ENCODE peak calls at places on chromosomes 5 and 9, in four cellular contexts. One of them, this sample, is unnamed.

GRCh38 chr9:107337676-107338590 is 54.9 kb downstream of the RAD23B start:
- DNase-seq in AG09309: no peak
- DNase-seq in B cell: no peak
- DNase-seq in globus pallidus: no peak
- DNase-seq in this sample: no peak

GRCh38 chr5:168756517-168757391 is 177.6 kb upstream of the PANK3 start:
- DNase-seq in AG09309: no peak
- DNase-seq in B cell: no peak
- DNase-seq in globus pallidus: no peak
- DNase-seq in this sample: peak

GRCh38 chr5:73450672-73451217 is 2.2 kb upstream of the FOXD1 start:
- DNase-seq in AG09309: no peak
- DNase-seq in B cell: no peak
- DNase-seq in globus pallidus: no peak
- DNase-seq in this sample: no peak

GRCh38 chr5:168427224-168427623 is 59.0 kb upstream of the RARS1 start:
- DNase-seq in AG09309: no peak
- DNase-seq in B cell: no peak
- DNase-seq in globus pallidus: no peak
- DNase-seq in this sample: no peak

GRCh38 chr5:96315431-96315830 is 117.6 kb downstream of the PCSK1 start:
- DNase-seq in AG09309: no peak
- DNase-seq in B cell: no peak
- DNase-seq in globus pallidus: no peak
- DNase-seq in this sample: no peak

GRCh38 chr5:124889522-124889828 is 143.0 kb upstream of the ZNF608 start:
- DNase-seq in AG09309: no peak
- DNase-seq in B cell: no peak
- DNase-seq in globus pallidus: no peak
- DNase-seq in this sample: no peak

GRCh38 chr5:67561145-67561932 is 364.7 kb upstream of the CD180 start:
- DNase-seq in AG09309: no peak
- DNase-seq in B cell: no peak
- DNase-seq in globus pallidus: no peak
- DNase-seq in this sample: no peak

GRCh38 chr9:37141015-37141414 is 20.6 kb downstream of the ZCCHC7 start:
- DNase-seq in AG09309: no peak
- DNase-seq in B cell: no peak
- DNase-seq in globus pallidus: no peak
- DNase-seq in this sample: no peak

GRCh38 chr9:79371948-79372555 is 199.7 kb upstream of the TLE4 start:
- DNase-seq in AG09309: no peak
- DNase-seq in B cell: no peak
- DNase-seq in globus pallidus: no peak
- DNase-seq in this sample: no peak

GRCh38 chr9:75168270-75169185 is 80.2 kb downstream of the OSTF1 start:
- DNase-seq in AG09309: no peak
- DNase-seq in B cell: no peak
- DNase-seq in globus pallidus: no peak
- DNase-seq in this sample: no peak

GRCh38 chr5:135193213-135194125 is 159.4 kb upstream of the PITX1 start:
- DNase-seq in AG09309: no peak
- DNase-seq in B cell: no peak
- DNase-seq in globus pallidus: no peak
- DNase-seq in this sample: no peak

GRCh38 chr5:956178-956761 is 52.3 kb upstream of the NKD2 start:
- DNase-seq in AG09309: no peak
- DNase-seq in B cell: no peak
- DNase-seq in globus pallidus: no peak
- DNase-seq in this sample: no peak

GRCh38 chr9:113220467-113221002 is 542 bp downstream of the FKBP15 start:
- DNase-seq in AG09309: no peak
- DNase-seq in B cell: no peak
- DNase-seq in globus pallidus: no peak
- DNase-seq in this sample: no peak

GRCh38 chr5:31122998-31123950 is 70.2 kb upstream of the CDH6 start:
- DNase-seq in AG09309: no peak
- DNase-seq in B cell: no peak
- DNase-seq in globus pallidus: peak
- DNase-seq in this sample: no peak

GRCh38 chr5:146548781-146549449 is 32.9 kb upstream of the GPR151 start:
- DNase-seq in AG09309: no peak
- DNase-seq in B cell: no peak
- DNase-seq in globus pallidus: no peak
- DNase-seq in this sample: no peak

GRCh38 chr9:129480227-129480626 is 140.7 kb downstream of the C9orf50 start:
- DNase-seq in AG09309: no peak
- DNase-seq in B cell: no peak
- DNase-seq in globus pallidus: no peak
- DNase-seq in this sample: no peak

GRCh38 chr9:136847065-136847826 is 2.0 kb upstream of the PHPT1 start:
- DNase-seq in AG09309: no peak
- DNase-seq in B cell: no peak
- DNase-seq in globus pallidus: no peak
- DNase-seq in this sample: no peak

GRCh38 chr5:62331921-62332320 is 25.9 kb downstream of the KIF2A start:
- DNase-seq in AG09309: no peak
- DNase-seq in B cell: no peak
- DNase-seq in globus pallidus: peak
- DNase-seq in this sample: peak